ENCODE peak calls at places on chromosomes 11 and 22, in four cellular contexts. One of them, this sample, is unnamed.

GRCh38 chr22:23903328-23903971 is 9.3 kb downstream of the MIF start:
- DNase-seq in HT1080: no peak
- DNase-seq in DMS153: no peak
- DNase-seq in prostate gland: peak; percentile 25
- DNase-seq in this sample: no peak

GRCh38 chr22:47073101-47073500 is 310.7 kb downstream of the TBC1D22A start:
- DNase-seq in DMS153: no peak
- DNase-seq in prostate gland: no peak
- DNase-seq in HT1080: no peak
- DNase-seq in this sample: no peak

GRCh38 chr11:85759915-85760314 is 51.0 kb downstream of the SYTL2 start:
- DNase-seq in DMS153: no peak
- DNase-seq in prostate gland: no peak
- DNase-seq in HT1080: peak; percentile 81
- DNase-seq in this sample: no peak

GRCh38 chr11:83956119-83956697 is 670.0 kb upstream of the CCDC90B start:
- DNase-seq in prostate gland: no peak
- DNase-seq in HT1080: no peak
- DNase-seq in DMS153: no peak
- DNase-seq in this sample: no peak

GRCh38 chr11:34243620-34244493 is 114.0 kb downstream of the ABTB2 start:
- DNase-seq in prostate gland: peak; percentile 14
- DNase-seq in HT1080: peak; percentile 84
- DNase-seq in DMS153: no peak
- DNase-seq in this sample: peak; percentile 70

GRCh38 chr11:15897211-15897960 is 459.0 kb downstream of the SOX6 start:
- DNase-seq in HT1080: peak; percentile 76
- DNase-seq in DMS153: no peak
- DNase-seq in prostate gland: no peak
- DNase-seq in this sample: no peak

GRCh38 chr11:34252651-34253050 is 105.2 kb downstream of the ABTB2 start:
- DNase-seq in DMS153: no peak
- DNase-seq in prostate gland: no peak
- DNase-seq in HT1080: no peak
- DNase-seq in this sample: no peak

GRCh38 chr11:86278226-86278625 is 23.8 kb upstream of the HIKESHI start:
- DNase-seq in prostate gland: no peak
- DNase-seq in DMS153: no peak
- DNase-seq in HT1080: no peak
- DNase-seq in this sample: no peak

GRCh38 chr11:134821422-134821821 is 409.4 kb upstream of the B3GAT1 start:
- DNase-seq in DMS153: no peak
- DNase-seq in prostate gland: no peak
- DNase-seq in HT1080: no peak
- DNase-seq in this sample: no peak

GRCh38 chr11:56950510-56950909 is 38.2 kb upstream of the OR5AK2 start:
- DNase-seq in DMS153: no peak
- DNase-seq in HT1080: no peak
- DNase-seq in prostate gland: no peak
- DNase-seq in this sample: no peak

GRCh38 chr11:64285885-64286800 is 495 bp downstream of the GPR137 start:
- DNase-seq in prostate gland: no peak
- DNase-seq in DMS153: peak; percentile 13
- DNase-seq in HT1080: peak; percentile 40
- DNase-seq in this sample: no peak

GRCh38 chr22:26918236-26918635 is 260.8 kb downstream of the MIAT start:
- DNase-seq in prostate gland: no peak
- DNase-seq in HT1080: peak; percentile 2
- DNase-seq in DMS153: no peak
- DNase-seq in this sample: no peak

GRCh38 chr22:23180893-23181762 is 819 bp downstream of the BCR start:
- DNase-seq in prostate gland: no peak
- DNase-seq in DMS153: no peak
- DNase-seq in HT1080: no peak
- DNase-seq in this sample: no peak

GRCh38 chr11:47946682-47947575 is 33.4 kb upstream of the PTPRJ start:
- DNase-seq in prostate gland: peak; percentile 78
- DNase-seq in HT1080: peak; percentile 98
- DNase-seq in DMS153: no peak
- DNase-seq in this sample: peak; percentile 80

GRCh38 chr11:86081465-86081864 is 12.6 kb upstream of the PICALM start:
- DNase-seq in prostate gland: no peak
- DNase-seq in HT1080: no peak
- DNase-seq in DMS153: no peak
- DNase-seq in this sample: no peak

GRCh38 chr11:34719303-34719848 is 98.5 kb downstream of the EHF start:
- DNase-seq in prostate gland: no peak
- DNase-seq in DMS153: no peak
- DNase-seq in HT1080: no peak
- DNase-seq in this sample: no peak

GRCh38 chr22:36546092-36546804 is 17.3 kb upstream of the EIF3D start:
- DNase-seq in HT1080: peak; percentile 67
- DNase-seq in prostate gland: peak; percentile 14
- DNase-seq in DMS153: peak; percentile 47
- DNase-seq in this sample: peak; percentile 24

GRCh38 chr11:364991-365390 is 4.3 kb upstream of the B4GALNT4 start:
- DNase-seq in prostate gland: no peak
- DNase-seq in DMS153: no peak
- DNase-seq in HT1080: no peak
- DNase-seq in this sample: no peak

GRCh38 chr11:10498426-10499250 is 42.3 kb downstream of the RNF141 start:
- DNase-seq in HT1080: no peak
- DNase-seq in DMS153: no peak
- DNase-seq in prostate gland: no peak
- DNase-seq in this sample: no peak

GRCh38 chr11:4134844-4135243 is 40.2 kb downstream of the RRM1 start:
- DNase-seq in prostate gland: no peak
- DNase-seq in HT1080: peak; percentile 42
- DNase-seq in DMS153: no peak
- DNase-seq in this sample: no peak

GRCh38 chr22:48951836-48952235 is 875.8 kb downstream of the BRD1 start:
- DNase-seq in HT1080: no peak
- DNase-seq in DMS153: no peak
- DNase-seq in prostate gland: peak; percentile 0
- DNase-seq in this sample: no peak

GRCh38 chr11:130159657-130160459 is at the start of gene ST14:
- DNase-seq in HT1080: no peak
- DNase-seq in DMS153: peak; percentile 24
- DNase-seq in prostate gland: peak; percentile 79
- DNase-seq in this sample: no peak

GRCh38 chr11:93623179-93623578 is 38.3 kb upstream of the CEP295 start:
- DNase-seq in prostate gland: no peak
- DNase-seq in DMS153: no peak
- DNase-seq in HT1080: no peak
- DNase-seq in this sample: no peak

GRCh38 chr22:29469755-29470154 is 10.3 kb upstream of the NEFH start:
- DNase-seq in DMS153: no peak
- DNase-seq in HT1080: no peak
- DNase-seq in prostate gland: no peak
- DNase-seq in this sample: no peak

GRCh38 chr22:38724926-38725571 is 19.3 kb downstream of the GTPBP1 start:
- DNase-seq in HT1080: peak; percentile 41
- DNase-seq in DMS153: no peak
- DNase-seq in prostate gland: no peak
- DNase-seq in this sample: no peak

GRCh38 chr22:28032896-28033295 is 113.8 kb upstream of the PITPNB start:
- DNase-seq in HT1080: no peak
- DNase-seq in DMS153: peak; percentile 79
- DNase-seq in prostate gland: no peak
- DNase-seq in this sample: no peak

GRCh38 chr11:27783701-27784355 is 83.6 kb upstream of the BDNF start:
- DNase-seq in prostate gland: no peak
- DNase-seq in HT1080: no peak
- DNase-seq in DMS153: no peak
- DNase-seq in this sample: no peak

GRCh38 chr11:110665689-110666465 is 46.4 kb downstream of the ARHGAP20 start:
- DNase-seq in HT1080: no peak
- DNase-seq in prostate gland: no peak
- DNase-seq in DMS153: no peak
- DNase-seq in this sample: no peak

GRCh38 chr11:9972917-9973504 is 309.1 kb downstream of the SWAP70 start:
- DNase-seq in prostate gland: peak; percentile 38
- DNase-seq in DMS153: no peak
- DNase-seq in HT1080: peak; percentile 43
- DNase-seq in this sample: no peak

GRCh38 chr11:64918056-64918455 is 1.0 kb upstream of the ATG2A start:
- DNase-seq in prostate gland: no peak
- DNase-seq in DMS153: no peak
- DNase-seq in HT1080: peak; percentile 51
- DNase-seq in this sample: no peak

GRCh38 chr11:2551131-2551530 is 106.3 kb downstream of the KCNQ1 start:
- DNase-seq in prostate gland: no peak
- DNase-seq in DMS153: no peak
- DNase-seq in HT1080: no peak
- DNase-seq in this sample: no peak

GRCh38 chr11:17974246-17974645 is 38.6 kb downstream of the SERGEF start:
- DNase-seq in prostate gland: no peak
- DNase-seq in DMS153: no peak
- DNase-seq in HT1080: no peak
- DNase-seq in this sample: no peak

This sample was measured in amniotic stem cell.